ENCODE peak calls at places on chromosomes 12 and 14, in six cellular contexts. One of them, this sample, is unnamed.

GRCh38 chr12:78759387-78759786 is 105.2 kb upstream of the SYT1 start:
- ATAC-seq in HCT116: no peak
- ATAC-seq in HepG2: no peak
- ATAC-seq in upper lobe of left lung: peak
- ATAC-seq in Panc1: no peak
- ATAC-seq in K562: no peak
- ATAC-seq in this sample: no peak

GRCh38 chr12:123889000-123889399 is 83.6 kb downstream of the CCDC92 start:
- ATAC-seq in HCT116: no peak
- ATAC-seq in HepG2: no peak
- ATAC-seq in upper lobe of left lung: no peak
- ATAC-seq in Panc1: no peak
- ATAC-seq in K562: no peak
- ATAC-seq in this sample: no peak

GRCh38 chr14:71105177-71105576 is 197.9 kb downstream of the PCNX1 start:
- ATAC-seq in HCT116: peak
- ATAC-seq in HepG2: no peak
- ATAC-seq in upper lobe of left lung: no peak
- ATAC-seq in Panc1: no peak
- ATAC-seq in K562: no peak
- ATAC-seq in this sample: no peak

GRCh38 chr12:55906056-55906455 is 21.6 kb downstream of the PYM1 start:
- ATAC-seq in HCT116: no peak
- ATAC-seq in HepG2: no peak
- ATAC-seq in upper lobe of left lung: no peak
- ATAC-seq in Panc1: no peak
- ATAC-seq in K562: no peak
- ATAC-seq in this sample: no peak

GRCh38 chr14:22508150-22508457 is 80.9 kb downstream of the DAD1 start:
- ATAC-seq in HCT116: no peak
- ATAC-seq in HepG2: no peak
- ATAC-seq in upper lobe of left lung: no peak
- ATAC-seq in Panc1: no peak
- ATAC-seq in K562: no peak
- ATAC-seq in this sample: no peak

GRCh38 chr12:28057856-28058615 is 85.5 kb upstream of the PTHLH start:
- ATAC-seq in HCT116: no peak
- ATAC-seq in HepG2: no peak
- ATAC-seq in upper lobe of left lung: no peak
- ATAC-seq in Panc1: no peak
- ATAC-seq in K562: no peak
- ATAC-seq in this sample: no peak

GRCh38 chr12:123153906-123154305 is 3.0 kb upstream of the PITPNM2 start:
- ATAC-seq in HCT116: no peak
- ATAC-seq in HepG2: no peak
- ATAC-seq in upper lobe of left lung: no peak
- ATAC-seq in Panc1: no peak
- ATAC-seq in K562: no peak
- ATAC-seq in this sample: no peak

GRCh38 chr14:68655961-68656360 is 136.9 kb downstream of the ZFP36L1 start:
- ATAC-seq in HCT116: peak
- ATAC-seq in HepG2: peak
- ATAC-seq in upper lobe of left lung: no peak
- ATAC-seq in Panc1: peak
- ATAC-seq in K562: peak
- ATAC-seq in this sample: no peak

GRCh38 chr12:107379852-107380567 is 286.7 kb upstream of the CRY1 start:
- ATAC-seq in HCT116: peak
- ATAC-seq in HepG2: peak
- ATAC-seq in upper lobe of left lung: no peak
- ATAC-seq in Panc1: no peak
- ATAC-seq in K562: no peak
- ATAC-seq in this sample: no peak

GRCh38 chr14:56471056-56471455 is 108.5 kb upstream of the TMEM260 start:
- ATAC-seq in HCT116: no peak
- ATAC-seq in HepG2: peak
- ATAC-seq in upper lobe of left lung: no peak
- ATAC-seq in Panc1: no peak
- ATAC-seq in K562: no peak
- ATAC-seq in this sample: peak

GRCh38 chr12:29389295-29389919 is 8.4 kb upstream of the ERGIC2 start:
- ATAC-seq in HCT116: no peak
- ATAC-seq in HepG2: no peak
- ATAC-seq in upper lobe of left lung: no peak
- ATAC-seq in Panc1: no peak
- ATAC-seq in K562: no peak
- ATAC-seq in this sample: no peak

GRCh38 chr12:125983784-125984510 is 918.7 kb downstream of the AACS start:
- ATAC-seq in HCT116: no peak
- ATAC-seq in HepG2: peak
- ATAC-seq in upper lobe of left lung: peak
- ATAC-seq in Panc1: peak
- ATAC-seq in K562: peak
- ATAC-seq in this sample: peak

GRCh38 chr12:17035372-17035771 is 429.4 kb upstream of the LMO3 start:
- ATAC-seq in HCT116: no peak
- ATAC-seq in HepG2: no peak
- ATAC-seq in upper lobe of left lung: no peak
- ATAC-seq in Panc1: no peak
- ATAC-seq in K562: no peak
- ATAC-seq in this sample: no peak

GRCh38 chr14:52951730-52952481 is 1.1 kb upstream of the FERMT2 start:
- ATAC-seq in HCT116: peak
- ATAC-seq in HepG2: peak
- ATAC-seq in upper lobe of left lung: peak
- ATAC-seq in Panc1: peak
- ATAC-seq in K562: peak
- ATAC-seq in this sample: peak

GRCh38 chr12:6183689-6184441 is 16.3 kb upstream of the CD9 start:
- ATAC-seq in HCT116: no peak
- ATAC-seq in HepG2: peak
- ATAC-seq in upper lobe of left lung: peak
- ATAC-seq in Panc1: no peak
- ATAC-seq in K562: no peak
- ATAC-seq in this sample: peak

GRCh38 chr12:105427883-105428282 is 97.4 kb downstream of the C12orf75 start:
- ATAC-seq in HCT116: peak
- ATAC-seq in HepG2: no peak
- ATAC-seq in upper lobe of left lung: no peak
- ATAC-seq in Panc1: no peak
- ATAC-seq in K562: no peak
- ATAC-seq in this sample: no peak

GRCh38 chr14:88422036-88422435 is 36.6 kb downstream of the SPATA7 start:
- ATAC-seq in HCT116: no peak
- ATAC-seq in HepG2: no peak
- ATAC-seq in upper lobe of left lung: no peak
- ATAC-seq in Panc1: no peak
- ATAC-seq in K562: no peak
- ATAC-seq in this sample: no peak

GRCh38 chr12:49059385-49060232 is 985 bp downstream of the KMT2D start:
- ATAC-seq in HCT116: peak
- ATAC-seq in HepG2: peak
- ATAC-seq in upper lobe of left lung: no peak
- ATAC-seq in Panc1: peak
- ATAC-seq in K562: peak
- ATAC-seq in this sample: peak

GRCh38 chr12:93125126-93125525 is 196.0 kb upstream of the EEA1 start:
- ATAC-seq in HCT116: no peak
- ATAC-seq in HepG2: no peak
- ATAC-seq in upper lobe of left lung: no peak
- ATAC-seq in Panc1: no peak
- ATAC-seq in K562: no peak
- ATAC-seq in this sample: no peak

GRCh38 chr12:92921877-92922276 is 7.2 kb downstream of the EEA1 start:
- ATAC-seq in HCT116: no peak
- ATAC-seq in HepG2: no peak
- ATAC-seq in upper lobe of left lung: no peak
- ATAC-seq in Panc1: no peak
- ATAC-seq in K562: no peak
- ATAC-seq in this sample: no peak

GRCh38 chr12:98513379-98514318 is 1.7 kb upstream of the TMPO start:
- ATAC-seq in HCT116: no peak
- ATAC-seq in HepG2: no peak
- ATAC-seq in upper lobe of left lung: no peak
- ATAC-seq in Panc1: no peak
- ATAC-seq in K562: peak
- ATAC-seq in this sample: no peak

GRCh38 chr14:60094306-60094897 is 2.7 kb downstream of the PCNX4 start:
- ATAC-seq in HCT116: no peak
- ATAC-seq in HepG2: peak
- ATAC-seq in upper lobe of left lung: no peak
- ATAC-seq in Panc1: no peak
- ATAC-seq in K562: peak
- ATAC-seq in this sample: no peak

GRCh38 chr12:124039276-124039675 is 66.3 kb downstream of the ZNF664 start:
- ATAC-seq in HCT116: no peak
- ATAC-seq in HepG2: no peak
- ATAC-seq in upper lobe of left lung: no peak
- ATAC-seq in Panc1: no peak
- ATAC-seq in K562: no peak
- ATAC-seq in this sample: no peak

GRCh38 chr14:68036203-68036602 is 216.6 kb downstream of the RAD51B start:
- ATAC-seq in HCT116: no peak
- ATAC-seq in HepG2: no peak
- ATAC-seq in upper lobe of left lung: no peak
- ATAC-seq in Panc1: no peak
- ATAC-seq in K562: no peak
- ATAC-seq in this sample: peak

GRCh38 chr14:92615451-92615850 is 101.9 kb downstream of the RIN3 start:
- ATAC-seq in HCT116: no peak
- ATAC-seq in HepG2: no peak
- ATAC-seq in upper lobe of left lung: peak
- ATAC-seq in Panc1: no peak
- ATAC-seq in K562: no peak
- ATAC-seq in this sample: no peak

GRCh38 chr12:18430425-18431048 is 169.2 kb downstream of the PIK3C2G start:
- ATAC-seq in HCT116: peak
- ATAC-seq in HepG2: peak
- ATAC-seq in upper lobe of left lung: peak
- ATAC-seq in Panc1: no peak
- ATAC-seq in K562: peak
- ATAC-seq in this sample: peak

GRCh38 chr14:68263563-68264350 is 444.2 kb downstream of the RAD51B start:
- ATAC-seq in HCT116: no peak
- ATAC-seq in HepG2: no peak
- ATAC-seq in upper lobe of left lung: no peak
- ATAC-seq in Panc1: no peak
- ATAC-seq in K562: no peak
- ATAC-seq in this sample: no peak

GRCh38 chr14:102805941-102806340 is 28.7 kb downstream of the TRAF3 start:
- ATAC-seq in HCT116: no peak
- ATAC-seq in HepG2: no peak
- ATAC-seq in upper lobe of left lung: no peak
- ATAC-seq in Panc1: no peak
- ATAC-seq in K562: no peak
- ATAC-seq in this sample: no peak

GRCh38 chr14:48546996-48547395 is 871.6 kb upstream of the MDGA2 start:
- ATAC-seq in HCT116: no peak
- ATAC-seq in HepG2: no peak
- ATAC-seq in upper lobe of left lung: no peak
- ATAC-seq in Panc1: no peak
- ATAC-seq in K562: no peak
- ATAC-seq in this sample: no peak

GRCh38 chr12:110316861-110317260 is 35.8 kb downstream of the ATP2A2 start:
- ATAC-seq in HCT116: no peak
- ATAC-seq in HepG2: no peak
- ATAC-seq in upper lobe of left lung: no peak
- ATAC-seq in Panc1: no peak
- ATAC-seq in K562: no peak
- ATAC-seq in this sample: peak

GRCh38 chr14:91330846-91331245 is 86.3 kb upstream of the GPR68 start:
- ATAC-seq in HCT116: no peak
- ATAC-seq in HepG2: no peak
- ATAC-seq in upper lobe of left lung: peak
- ATAC-seq in Panc1: no peak
- ATAC-seq in K562: no peak
- ATAC-seq in this sample: no peak

GRCh38 chr14:34355584-34356266 is 106.3 kb downstream of the SPTSSA start:
- ATAC-seq in HCT116: no peak
- ATAC-seq in HepG2: peak
- ATAC-seq in upper lobe of left lung: no peak
- ATAC-seq in Panc1: peak
- ATAC-seq in K562: no peak
- ATAC-seq in this sample: peak

GRCh38 chr14:104932676-104933631 is 8.3 kb downstream of the PLD4 start:
- ATAC-seq in HCT116: peak
- ATAC-seq in HepG2: peak
- ATAC-seq in upper lobe of left lung: peak
- ATAC-seq in Panc1: peak
- ATAC-seq in K562: peak
- ATAC-seq in this sample: peak
- TF ChIP-seq POLR2AphosphoS5 in HCT116: peak
- TF ChIP-seq POLR2AphosphoS5 in HepG2: no peak
- TF ChIP-seq POLR2AphosphoS5 in upper lobe of left lung: peak
- TF ChIP-seq POLR2AphosphoS5 in Panc1: peak
- TF ChIP-seq POLR2AphosphoS5 in K562: no peak
- TF ChIP-seq POLR2AphosphoS5 in this sample: peak

GRCh38 chr12:47323802-47324201 is 244.0 kb upstream of the AMIGO2 start:
- ATAC-seq in HCT116: no peak
- ATAC-seq in HepG2: no peak
- ATAC-seq in upper lobe of left lung: no peak
- ATAC-seq in Panc1: no peak
- ATAC-seq in K562: no peak
- ATAC-seq in this sample: no peak

GRCh38 chr12:47328831-47329545 is 249.2 kb upstream of the AMIGO2 start:
- ATAC-seq in HCT116: no peak
- ATAC-seq in HepG2: no peak
- ATAC-seq in upper lobe of left lung: no peak
- ATAC-seq in Panc1: no peak
- ATAC-seq in K562: no peak
- ATAC-seq in this sample: no peak

GRCh38 chr12:47321436-47321835 is 241.7 kb upstream of the AMIGO2 start:
- ATAC-seq in HCT116: no peak
- ATAC-seq in HepG2: no peak
- ATAC-seq in upper lobe of left lung: no peak
- ATAC-seq in Panc1: no peak
- ATAC-seq in K562: no peak
- ATAC-seq in this sample: no peak

GRCh38 chr12:47326190-47326589 is 246.4 kb upstream of the AMIGO2 start:
- ATAC-seq in HCT116: no peak
- ATAC-seq in HepG2: no peak
- ATAC-seq in upper lobe of left lung: no peak
- ATAC-seq in Panc1: no peak
- ATAC-seq in K562: no peak
- ATAC-seq in this sample: no peak
- TF ChIP-seq POLR2AphosphoS5 in HCT116: no peak
- TF ChIP-seq POLR2AphosphoS5 in HepG2: no peak
- TF ChIP-seq POLR2AphosphoS5 in upper lobe of left lung: no peak
- TF ChIP-seq POLR2AphosphoS5 in Panc1: no peak
- TF ChIP-seq POLR2AphosphoS5 in K562: no peak
- TF ChIP-seq POLR2AphosphoS5 in this sample: no peak

GRCh38 chr12:15304296-15304695 is 18.0 kb upstream of the PTPRO start:
- ATAC-seq in HCT116: no peak
- ATAC-seq in HepG2: no peak
- ATAC-seq in upper lobe of left lung: no peak
- ATAC-seq in Panc1: no peak
- ATAC-seq in K562: no peak
- ATAC-seq in this sample: no peak
- TF ChIP-seq POLR2AphosphoS5 in HCT116: no peak
- TF ChIP-seq POLR2AphosphoS5 in HepG2: no peak
- TF ChIP-seq POLR2AphosphoS5 in upper lobe of left lung: no peak
- TF ChIP-seq POLR2AphosphoS5 in Panc1: no peak
- TF ChIP-seq POLR2AphosphoS5 in K562: no peak
- TF ChIP-seq POLR2AphosphoS5 in this sample: no peak

GRCh38 chr12:53067074-53067992 is 11.9 kb downstream of the SPRYD3 start:
- ATAC-seq in HCT116: no peak
- ATAC-seq in HepG2: no peak
- ATAC-seq in upper lobe of left lung: no peak
- ATAC-seq in Panc1: no peak
- ATAC-seq in K562: no peak
- ATAC-seq in this sample: no peak
- TF ChIP-seq POLR2AphosphoS5 in HCT116: no peak
- TF ChIP-seq POLR2AphosphoS5 in HepG2: no peak
- TF ChIP-seq POLR2AphosphoS5 in upper lobe of left lung: no peak
- TF ChIP-seq POLR2AphosphoS5 in Panc1: no peak
- TF ChIP-seq POLR2AphosphoS5 in K562: no peak
- TF ChIP-seq POLR2AphosphoS5 in this sample: no peak